ENCODE peak calls at places on chromosomes 16 and 17, in five cellular contexts. W, A, C, D and U are unnamed samples.
A peak's percentile ranks its signal among the peaks of the same experiment; 100 is the strongest.

GRCh38 chr16:78756189-78756661 is 656.8 kb downstream of the WWOX start:
- DNase-seq in C (no peak), A (no peak), D (no peak), W (no peak), U (no peak)

GRCh38 chr16:86410529-86410928 is 99.8 kb upstream of the FOXF1 start:
- DNase-seq in W (no peak), D (no peak), C (no peak), A (no peak), U (no peak)

GRCh38 chr16:17173134-17173729 is 297.5 kb downstream of the XYLT1 start:
- DNase-seq in C (no peak), W (no peak), D (peak; percentile 60), A (no peak), U (no peak)

GRCh38 chr16:30350134-30350871 is 4.8 kb downstream of the CD2BP2 start:
- DNase-seq in W (no peak), A (no peak), C (no peak), D (no peak), U (no peak)

GRCh38 chr17:27421111-27421510 is 35.1 kb upstream of the KSR1 start:
- DNase-seq in A (no peak), D (no peak), W (no peak), C (no peak), U (no peak)

GRCh38 chr16:81143921-81144471 is 47.8 kb upstream of the GCSH start:
- DNase-seq in D (no peak), A (no peak), W (no peak), C (no peak), U (peak; percentile 41)

GRCh38 chr17:69012895-69013805 is 47.6 kb downstream of the ABCA9 start:
- DNase-seq in A (no peak), D (no peak), C (no peak), W (no peak), U (peak; percentile 32)

GRCh38 chr17:49843774-49844350 is 4.0 kb downstream of the TAC4 start:
- DNase-seq in C (no peak), A (no peak), W (no peak), D (no peak), U (no peak)

GRCh38 chr16:24721830-24722238 is 7.6 kb upstream of the TNRC6A start:
- DNase-seq in A (peak; percentile 30), W (no peak), D (no peak), C (no peak), U (no peak)

GRCh38 chr17:79965806-79966205 is 69.9 kb downstream of the TBC1D16 start:
- DNase-seq in C (peak; percentile 15), A (no peak), D (no peak), W (no peak), U (no peak)

GRCh38 chr17:51961689-51962088 is 196.8 kb downstream of the CA10 start:
- DNase-seq in C (no peak), W (no peak), D (no peak), A (no peak), U (no peak)

GRCh38 chr17:44673893-44674292 is 15.7 kb downstream of the CCDC43 start:
- DNase-seq in D (no peak), C (no peak), W (no peak), A (no peak), U (no peak)

GRCh38 chr17:66632716-66633115 is 202.2 kb upstream of the CACNG5 start:
- DNase-seq in C (no peak), A (no peak), D (no peak), W (no peak), U (no peak)

GRCh38 chr17:17555906-17556305 is 35.6 kb downstream of the PEMT start:
- DNase-seq in C (no peak), D (no peak), A (no peak), W (no peak), U (no peak)

GRCh38 chr16:31467151-31467550 is 4.8 kb upstream of the TGFB1I1 start:
- DNase-seq in C (peak; percentile 20), W (no peak), D (no peak), A (no peak), U (no peak)

GRCh38 chr16:15796885-15797284 is 59.9 kb downstream of the MYH11 start:
- DNase-seq in D (no peak), C (no peak), W (no peak), A (no peak), U (no peak)

GRCh38 chr17:5821057-5821456 is 236.7 kb upstream of the NLRP1 start:
- DNase-seq in A (no peak), W (no peak), C (no peak), D (peak; percentile 16), U (peak; percentile 52)

GRCh38 chr17:46732754-46733398 is 85.6 kb downstream of the WNT3 start:
- DNase-seq in C (no peak), W (no peak), D (no peak), A (no peak), U (no peak)

GRCh38 chr17:59093702-59094231 is 12.9 kb downstream of the TRIM37 start:
- DNase-seq in D (peak; percentile 68), C (no peak), A (no peak), W (peak; percentile 92), U (peak; percentile 77)

GRCh38 chr17:61862105-61862574 is 1.2 kb downstream of the BRIP1 start:
- DNase-seq in D (no peak), W (no peak), C (no peak), A (no peak), U (peak; percentile 44)

GRCh38 chr16:22202261-22202637 is 3.8 kb upstream of the EEF2K start:
- DNase-seq in W (no peak), D (no peak), C (no peak), A (no peak), U (no peak)

GRCh38 chr16:22205577-22206012 is 483 bp upstream of the EEF2K start:
- DNase-seq in A (no peak), C (no peak), D (no peak), W (no peak), U (no peak)

GRCh38 chr16:22206013-22206846 is at the start of gene EEF2K:
- DNase-seq in C (peak; percentile 95), D (peak; percentile 92), W (peak; percentile 88), A (peak; percentile 68), U (peak; percentile 75)

GRCh38 chr16:22204091-22204655 is 1.9 kb upstream of the EEF2K start:
- DNase-seq in W (no peak), C (no peak), A (no peak), D (no peak), U (no peak)

DNA sequence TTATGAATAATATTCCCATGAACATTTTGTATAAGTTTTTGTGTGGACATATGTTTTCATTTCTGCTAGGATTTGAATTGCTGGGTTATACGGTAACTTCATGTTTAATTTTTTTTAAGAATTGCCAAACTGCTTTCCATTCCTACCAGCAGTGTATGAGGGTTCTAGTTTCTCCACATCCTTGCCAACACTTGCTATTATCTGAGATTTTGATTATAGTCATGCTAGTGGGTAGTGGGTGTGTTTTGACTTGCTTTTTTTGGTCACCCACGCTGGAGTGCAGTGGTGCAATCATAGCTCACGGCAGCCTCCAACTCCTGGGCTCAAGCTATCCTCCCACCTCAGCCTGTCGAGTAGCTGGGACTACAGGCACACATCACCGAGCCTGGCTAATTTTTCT is 3.0 kb upstream of the EEF2K start:
- DNase-seq in C (no peak), A (no peak), D (no peak), W (no peak), U (no peak)
- H3K4me3 ChIP-seq in C (no peak overlapping the region), A (no peak overlapping the region), D (no peak overlapping the region), W (no peak overlapping the region), U (no peak overlapping the region)

DNA sequence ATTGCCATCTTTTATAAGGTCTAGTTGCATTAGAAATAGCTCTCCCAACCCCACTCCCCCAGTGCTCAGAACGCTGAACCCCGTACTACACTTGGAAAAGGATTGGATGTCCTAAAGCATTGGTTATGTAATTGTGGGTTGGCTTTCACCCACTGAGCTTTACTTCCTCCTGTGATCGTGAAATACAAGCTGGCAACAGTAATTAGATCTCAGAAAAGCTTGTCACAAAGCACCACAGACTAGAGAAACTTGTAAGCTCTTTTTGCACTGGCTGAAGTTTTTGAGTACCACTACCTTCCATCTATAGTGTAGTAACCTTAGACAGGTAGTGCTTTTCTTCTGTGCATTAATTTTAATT is 54.4 kb downstream of the SIAH1 start:
- DNase-seq in C (no peak), D (no peak), A (no peak), W (no peak), U (no peak)
- H3K4me3 ChIP-seq in C (no peak overlapping the region), D (no peak overlapping the region), A (no peak overlapping the region), W (no peak overlapping the region), U (no peak overlapping the region)

GRCh38 chr16:88992351-88993005 is 15.5 kb upstream of the CBFA2T3 start:
- DNase-seq in W (no peak), A (no peak), C (no peak), D (no peak), U (no peak)
- H3K4me3 ChIP-seq in W (no peak overlapping the region), A (no peak overlapping the region), C (no peak overlapping the region), D (no peak overlapping the region), U (no peak overlapping the region)

GRCh38 chr17:47942568-47942967 is 1.2 kb downstream of the PNPO start:
- DNase-seq in C (no peak), D (no peak), W (no peak), A (no peak), U (no peak)
- H3K4me3 ChIP-seq in C (no peak overlapping the region), D (no peak overlapping the region), W (peak overlapping the region; percentile 83), A (no peak overlapping the region), U (peak overlapping the region; percentile 78)

GRCh38 chr17:48578616-48579560 is 738 bp upstream of the HOXB4 start:
- DNase-seq in A (no peak), C (peak; percentile 55), W (no peak), D (no peak), U (no peak)
- H3K4me3 ChIP-seq in A (peak overlapping the region; percentile 64), C (no peak overlapping the region), W (no peak overlapping the region), D (peak overlapping the region; percentile 14), U (peak overlapping the region; percentile 68)

GRCh38 chr17:38732376-38733314 is 2.5 kb downstream of the CISD3 start:
- DNase-seq in D (no peak), A (no peak), W (no peak), C (no peak), U (no peak)

GRCh38 chr17:38738007-38738662 is 8.0 kb downstream of the CISD3 start:
- DNase-seq in A (no peak), C (no peak), D (no peak), W (no peak), U (no peak)

GRCh38 chr17:38733315-38734234 is 3.4 kb downstream of the CISD3 start:
- DNase-seq in A (no peak), W (no peak), D (no peak), C (no peak), U (no peak)

GRCh38 chr17:38734235-38734633 is 4.1 kb downstream of the CISD3 start:
- DNase-seq in W (no peak), A (no peak), C (no peak), D (no peak), U (no peak)

DNA sequence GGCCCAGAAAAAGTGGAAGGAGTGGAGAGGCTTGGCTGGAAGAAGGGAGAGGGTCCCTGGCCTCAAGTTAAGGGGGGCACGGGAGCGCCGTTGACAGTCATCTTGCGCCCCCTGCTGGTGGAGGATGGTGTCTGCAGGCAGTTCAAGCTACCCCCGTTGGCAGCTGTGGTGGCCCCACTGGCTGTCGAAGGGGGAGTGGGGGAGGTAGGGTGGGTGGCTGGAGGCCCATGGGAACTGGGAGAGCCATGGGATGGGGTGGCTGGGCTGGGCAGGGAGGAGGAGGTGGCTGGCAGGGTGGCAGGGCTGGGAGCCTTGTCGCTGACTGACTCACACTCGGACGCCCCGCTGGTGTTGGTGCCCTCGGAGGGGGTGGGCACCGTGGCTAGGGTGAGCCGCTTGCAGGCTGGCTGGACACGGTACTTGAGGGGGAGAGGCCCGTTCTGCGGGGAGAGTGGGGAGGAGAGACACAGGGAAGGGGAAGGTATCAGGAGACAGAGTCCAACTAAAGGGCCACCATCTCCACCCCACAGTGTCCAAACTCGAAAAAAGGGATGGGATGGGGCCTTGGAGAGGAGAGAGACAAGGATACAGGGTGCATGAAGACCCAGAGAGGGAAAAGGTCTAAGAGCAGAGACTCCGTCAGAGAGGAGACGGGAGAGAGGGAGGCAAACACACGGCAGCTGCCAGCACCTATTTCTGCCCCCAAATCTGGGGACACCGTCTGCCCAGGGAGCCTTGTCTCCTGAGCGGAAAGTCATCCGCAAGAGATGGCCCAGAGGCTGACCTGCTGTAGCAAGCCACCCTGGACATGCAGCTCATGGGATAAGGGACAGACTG is 5.2 kb downstream of the CISD3 start:
- DNase-seq in C (no peak), A (peak; percentile 60), W (no peak), D (no peak), U (no peak)
- H3K4me3 ChIP-seq in C (no peak overlapping the region), A (no peak overlapping the region), W (no peak overlapping the region), D (no peak overlapping the region), U (no peak overlapping the region)